ENCODE peak calls at places on chromosomes 16 and 17, in eight cellular contexts. M, J, Q, O, Z, A, C and K are unnamed samples.

GRCh38 chr17:62987136-62987535 is 21.1 kb downstream of the TANC2 start:
- DNase-seq in Z (no peak), C (no peak), O (no peak), A (no peak), Q (no peak), M (no peak), J (no peak), K (no peak)

GRCh38 chr16:66441586-66442375 is 14.7 kb downstream of the BEAN1 start:
- DNase-seq in A (no peak), C (no peak), Q (no peak), M (no peak), O (no peak), J (no peak), Z (no peak), K (no peak)

GRCh38 chr16:1188781-1189189 is 35.9 kb downstream of the CACNA1H start:
- DNase-seq in M (peak; percentile 41), A (peak; percentile 19), Q (peak; percentile 67), C (peak; percentile 78), J (no peak), O (peak; percentile 65), Z (no peak), K (no peak)

GRCh38 chr17:80910043-80910442 is 81.6 kb upstream of the CHMP6 start:
- DNase-seq in J (no peak), A (no peak), O (no peak), C (no peak), Z (peak; percentile 33), Q (no peak), M (no peak), K (peak; percentile 38)

GRCh38 chr17:17835415-17836249 is 1.2 kb downstream of the SREBF1 start:
- DNase-seq in Z (no peak), M (peak; percentile 30), Q (no peak), J (no peak), O (no peak), C (no peak), A (no peak), K (no peak)

GRCh38 chr16:68538880-68539701 is at the start of gene ZFP90:
- DNase-seq in Q (peak; percentile 90), J (peak; percentile 65), C (peak; percentile 96), A (peak; percentile 62), O (peak; percentile 94), M (peak; percentile 93), Z (peak; percentile 96), K (peak; percentile 85)

GRCh38 chr17:45312477-45313418 is 4.1 kb downstream of the MAP3K14 start:
- DNase-seq in C (no peak), M (no peak), O (no peak), A (no peak), Q (no peak), J (no peak), Z (no peak), K (no peak)

GRCh38 chr17:73610331-73610911 is 33.8 kb downstream of the SDK2 start:
- DNase-seq in Z (no peak), O (no peak), A (no peak), M (no peak), C (peak; percentile 19), Q (no peak), J (no peak), K (no peak)

GRCh38 chr17:7246779-7247178 is 4.5 kb upstream of the GABARAP start:
- DNase-seq in C (no peak), A (no peak), J (no peak), O (no peak), M (no peak), Z (no peak), Q (no peak), K (no peak)

GRCh38 chr16:87342978-87343752 is 26.0 kb upstream of the C16orf95 start:
- DNase-seq in A (no peak), Q (no peak), O (no peak), J (no peak), M (no peak), C (peak; percentile 37), Z (no peak), K (no peak)

DNA sequence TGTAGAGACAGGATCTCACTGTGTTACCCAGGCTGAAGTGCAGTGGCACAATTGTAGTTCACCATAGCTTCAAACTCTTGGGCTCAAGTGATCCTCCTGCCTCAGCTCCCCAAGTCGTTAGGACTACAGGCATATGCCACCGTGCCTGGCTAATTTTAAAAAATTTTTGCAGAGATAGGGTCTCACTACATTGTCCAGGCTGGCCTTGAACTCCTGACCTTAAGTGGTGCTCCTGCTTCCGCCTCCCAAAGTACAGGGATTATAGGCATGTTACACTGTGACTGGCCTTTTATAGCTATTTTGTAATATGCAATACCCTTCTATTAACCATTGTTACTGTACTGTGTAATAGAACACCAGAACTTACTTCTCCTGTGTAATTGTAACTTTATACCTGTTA is 139.3 kb upstream of the ZNF267 start:
- DNase-seq in A (no peak), J (no peak), Q (no peak), O (no peak), C (no peak), M (no peak), Z (no peak), K (no peak)
- H3K9me3 ChIP-seq in A (no peaks in the 10 kb centered on the region), J (no peaks in the 10 kb centered on the region), Q (peaks cover 75% of the 10 kb centered on the region), O (peaks cover 5% of the 10 kb centered on the region), C (no peaks in the 10 kb centered on the region), M (peaks cover 20% of the 10 kb centered on the region), Z (peaks cover 60% of the 10 kb centered on the region), K (peaks cover 45% of the 10 kb centered on the region)

DNA sequence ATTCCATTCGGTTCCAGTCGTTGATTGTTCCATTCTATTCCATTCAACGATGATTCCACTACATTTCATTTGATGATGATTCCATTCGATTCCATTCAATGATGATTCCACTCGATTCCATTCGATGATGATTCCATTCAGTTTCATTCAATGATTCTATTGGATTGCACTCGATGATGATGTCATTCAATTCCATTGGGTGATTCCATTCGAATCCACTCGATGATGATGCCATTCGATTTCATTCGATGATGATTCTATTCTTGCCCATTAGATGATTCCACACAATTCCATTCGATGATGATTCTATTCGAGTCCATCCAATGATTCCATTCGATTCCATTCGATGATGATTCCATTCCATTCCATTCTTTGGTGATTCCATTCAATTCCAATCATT is 1283.7 kb downstream of the TP53TG3F start:
- DNase-seq in C (no peak), A (no peak), J (no peak), Z (no peak), M (no peak), Q (no peak), O (no peak), K (no peak)
- H3K9me3 ChIP-seq in C (peaks cover 2% of the 10 kb centered on the region), A (peaks cover 71% of the 10 kb centered on the region), J (peaks cover 3% of the 10 kb centered on the region), Z (peaks cover 74% of the 10 kb centered on the region), M (peaks cover 53% of the 10 kb centered on the region), Q (peaks cover 77% of the 10 kb centered on the region), O (peaks cover 2% of the 10 kb centered on the region), K (peaks cover 3% of the 10 kb centered on the region)

GRCh38 chr16:3305109-3306068 is at the start of the genes TIGD7 and ZNF75A:
- DNase-seq in M (no peak), A (peak; percentile 87), C (peak; percentile 95), J (peak; percentile 78), Q (peak; percentile 88), O (peak; percentile 93), Z (peak; percentile 97), K (peak; percentile 72)

GRCh38 chr16:3304370-3304769 is 860 bp downstream of the TIGD7 start:
- DNase-seq in M (no peak), Q (no peak), J (no peak), A (no peak), C (no peak), Z (no peak), O (no peak), K (no peak)
- H3K9me3 ChIP-seq in M (no peaks in the 10 kb centered on the region), Q (peaks cover 82% of the 10 kb centered on the region), J (peaks cover 3% of the 10 kb centered on the region), A (peaks cover 39% of the 10 kb centered on the region), C (peaks cover 10% of the 10 kb centered on the region), Z (peaks cover 69% of the 10 kb centered on the region), O (peaks cover 18% of the 10 kb centered on the region), K (peaks cover 40% of the 10 kb centered on the region)

GRCh38 chr16:82011199-82011641 is at the start of gene SDR42E1:
- DNase-seq in A (peak; percentile 76), J (no peak), Q (peak; percentile 88), O (peak; percentile 47), M (peak; percentile 11), Z (peak; percentile 88), C (peak; percentile 56), K (no peak)

GRCh38 chr16:82010649-82011048 is 621 bp downstream of the SDR42E1 start:
- DNase-seq in C (no peak), O (no peak), A (peak; percentile 17), M (no peak), Z (no peak), Q (no peak), J (no peak), K (no peak)

GRCh38 chr16:82005491-82005830 is 5.8 kb downstream of the SDR42E1 start:
- DNase-seq in M (no peak), Q (no peak), J (no peak), C (no peak), A (no peak), Z (no peak), O (no peak), K (no peak)

GRCh38 chr16:82007189-82007588 is 4.1 kb downstream of the SDR42E1 start:
- DNase-seq in M (no peak), Q (no peak), O (no peak), A (no peak), C (no peak), J (no peak), Z (no peak), K (no peak)

DNA sequence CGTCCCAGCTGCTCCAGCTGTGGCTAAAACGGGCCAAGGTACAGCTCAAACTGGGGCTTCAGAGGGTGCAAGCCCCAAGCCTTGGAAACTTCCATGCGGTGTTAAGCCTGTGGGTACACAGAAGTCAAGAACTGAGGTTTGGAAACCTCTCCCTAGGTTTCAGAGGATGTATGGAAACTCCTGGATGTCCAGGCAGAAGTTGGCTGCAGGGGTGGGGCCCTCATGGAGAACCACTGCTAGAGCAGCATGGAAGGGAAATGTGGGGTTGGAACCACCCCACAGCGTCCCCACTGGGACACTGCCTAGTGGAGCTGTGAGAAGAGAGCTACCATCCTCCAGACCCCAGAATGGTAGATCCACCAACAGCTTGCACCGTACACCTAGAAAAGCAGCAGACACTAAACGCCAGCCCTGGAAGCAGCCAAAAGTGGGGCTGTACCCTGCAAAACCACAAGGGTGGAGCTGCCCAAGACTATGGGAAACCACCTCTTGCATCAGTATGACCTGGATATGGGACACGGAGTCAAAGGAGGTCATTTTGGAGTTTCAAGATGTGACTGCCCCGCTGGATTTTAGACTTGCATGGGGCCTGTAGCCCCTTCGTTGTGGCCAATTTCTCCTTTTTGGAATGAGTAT is 2.2 kb downstream of the SDR42E1 start:
- DNase-seq in Z (no peak), M (peak; percentile 6), A (no peak), C (no peak), Q (no peak), J (no peak), O (no peak), K (no peak)
- H3K9me3 ChIP-seq in Z (peaks cover 9% of the 10 kb centered on the region), M (peaks cover 10% of the 10 kb centered on the region), A (peaks cover 3% of the 10 kb centered on the region), C (peaks cover 5% of the 10 kb centered on the region), Q (peaks cover 8% of the 10 kb centered on the region), J (no peaks in the 10 kb centered on the region), O (peaks cover 9% of the 10 kb centered on the region), K (peaks cover 5% of the 10 kb centered on the region)

DNA sequence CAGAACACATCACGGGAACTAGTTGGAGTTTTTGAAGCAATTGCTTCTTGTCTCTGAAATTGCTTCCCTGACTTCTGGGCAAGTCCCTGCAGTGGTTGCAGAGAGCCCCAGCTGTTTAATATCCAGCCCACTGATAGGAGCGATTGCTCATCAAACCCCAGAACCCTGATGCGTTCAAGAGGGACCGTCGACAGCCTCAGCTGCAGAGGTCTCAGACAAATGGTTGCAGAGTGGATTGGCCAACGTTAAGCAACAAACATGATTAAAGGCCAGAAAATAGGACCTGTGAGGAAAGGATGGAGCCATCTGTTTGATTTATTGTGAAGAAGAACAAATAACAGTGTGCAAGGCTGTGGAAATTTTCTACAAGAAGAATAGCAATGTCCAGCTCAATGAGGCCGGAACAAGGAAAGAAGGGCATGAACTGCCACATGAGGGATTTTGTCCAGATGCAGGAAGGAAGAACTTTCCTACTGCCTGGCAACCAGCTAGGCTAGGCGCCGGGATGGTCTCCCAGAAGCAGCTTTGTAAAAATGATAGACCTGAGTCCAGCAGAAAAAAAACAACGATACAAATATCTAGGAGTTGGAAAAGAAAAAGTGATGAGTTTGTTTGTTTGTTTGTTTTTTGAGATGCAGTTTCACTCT is 138.4 kb upstream of the DNAH9 start:
- DNase-seq in Z (no peak), A (no peak), O (no peak), C (no peak), M (no peak), Q (no peak), J (no peak), K (no peak)
- H3K9me3 ChIP-seq in Z (no peaks in the 10 kb centered on the region), A (peaks cover 35% of the 10 kb centered on the region), O (no peaks in the 10 kb centered on the region), C (no peaks in the 10 kb centered on the region), M (no peaks in the 10 kb centered on the region), Q (no peaks in the 10 kb centered on the region), J (no peaks in the 10 kb centered on the region), K (no peaks in the 10 kb centered on the region)